ENCODE peak calls at places on chromosomes 3 and 15, in six cellular contexts. One of them, this sample, is unnamed. For H3K4me1, the result is how much of the 10 kb centered on the place peaks cover.

GRCh38 chr3:33438871-33439270 is 1.3 kb downstream of the UBP1 start:
- DNase-seq in naive thymus-derived CD4-positive, alpha-beta T cell: no peak
- DNase-seq in breast epithelium: no peak
- DNase-seq in fibroblast of lung: no peak
- DNase-seq in mesendoderm: no peak
- DNase-seq in IMR-90: peak
- DNase-seq in this sample: peak

GRCh38 chr3:107062787-107063186 is 314.5 kb upstream of the CCDC54 start:
- DNase-seq in breast epithelium: no peak
- DNase-seq in mesendoderm: peak
- DNase-seq in naive thymus-derived CD4-positive, alpha-beta T cell: no peak
- DNase-seq in fibroblast of lung: peak
- DNase-seq in IMR-90: no peak
- DNase-seq in this sample: no peak

GRCh38 chr3:123807820-123808219 is 76.3 kb downstream of the MYLK start:
- DNase-seq in fibroblast of lung: peak
- DNase-seq in IMR-90: no peak
- DNase-seq in breast epithelium: peak
- DNase-seq in mesendoderm: peak
- DNase-seq in naive thymus-derived CD4-positive, alpha-beta T cell: no peak
- DNase-seq in this sample: no peak

GRCh38 chr3:136778865-136779264 is 26.7 kb upstream of the STAG1 start:
- DNase-seq in mesendoderm: no peak
- DNase-seq in fibroblast of lung: peak
- DNase-seq in naive thymus-derived CD4-positive, alpha-beta T cell: no peak
- DNase-seq in breast epithelium: no peak
- DNase-seq in IMR-90: peak
- DNase-seq in this sample: no peak

GRCh38 chr3:153614563-153614962 is 452.5 kb downstream of the RAP2B start:
- DNase-seq in naive thymus-derived CD4-positive, alpha-beta T cell: no peak
- DNase-seq in breast epithelium: no peak
- DNase-seq in IMR-90: peak
- DNase-seq in mesendoderm: no peak
- DNase-seq in fibroblast of lung: peak
- DNase-seq in this sample: no peak

GRCh38 chr3:188916934-188917391 is 254.8 kb upstream of the TPRG1 start:
- DNase-seq in fibroblast of lung: peak
- DNase-seq in mesendoderm: no peak
- DNase-seq in naive thymus-derived CD4-positive, alpha-beta T cell: no peak
- DNase-seq in breast epithelium: no peak
- DNase-seq in IMR-90: no peak
- DNase-seq in this sample: peak

GRCh38 chr3:170815340-170815739 is 54.7 kb downstream of the RPL22L1 start:
- DNase-seq in fibroblast of lung: no peak
- DNase-seq in mesendoderm: peak
- DNase-seq in naive thymus-derived CD4-positive, alpha-beta T cell: no peak
- DNase-seq in IMR-90: no peak
- DNase-seq in breast epithelium: no peak
- DNase-seq in this sample: no peak

GRCh38 chr15:48955370-48955769 is 8.3 kb downstream of the SHC4 start:
- DNase-seq in breast epithelium: no peak
- DNase-seq in fibroblast of lung: no peak
- DNase-seq in IMR-90: no peak
- DNase-seq in naive thymus-derived CD4-positive, alpha-beta T cell: no peak
- DNase-seq in mesendoderm: no peak
- DNase-seq in this sample: no peak

GRCh38 chr3:169365993-169366915 is 297.3 kb downstream of the MECOM start:
- DNase-seq in mesendoderm: no peak
- DNase-seq in breast epithelium: no peak
- DNase-seq in fibroblast of lung: no peak
- DNase-seq in naive thymus-derived CD4-positive, alpha-beta T cell: no peak
- DNase-seq in IMR-90: no peak
- DNase-seq in this sample: no peak

GRCh38 chr3:9168230-9168629 is 81.2 kb downstream of the SRGAP3 start:
- DNase-seq in naive thymus-derived CD4-positive, alpha-beta T cell: no peak
- DNase-seq in fibroblast of lung: no peak
- DNase-seq in IMR-90: no peak
- DNase-seq in breast epithelium: peak
- DNase-seq in mesendoderm: peak
- DNase-seq in this sample: no peak

GRCh38 chr3:128847631-128848370 is 31.6 kb upstream of the ACAD9 start:
- DNase-seq in breast epithelium: no peak
- DNase-seq in IMR-90: no peak
- DNase-seq in naive thymus-derived CD4-positive, alpha-beta T cell: no peak
- DNase-seq in mesendoderm: no peak
- DNase-seq in fibroblast of lung: no peak
- DNase-seq in this sample: no peak

GRCh38 chr15:39397883-39398282 is 183.0 kb upstream of the THBS1 start:
- DNase-seq in IMR-90: no peak
- DNase-seq in fibroblast of lung: peak
- DNase-seq in breast epithelium: no peak
- DNase-seq in naive thymus-derived CD4-positive, alpha-beta T cell: no peak
- DNase-seq in mesendoderm: no peak
- DNase-seq in this sample: no peak

GRCh38 chr15:90208372-90208771 is 7.2 kb downstream of the SEMA4B start:
- DNase-seq in mesendoderm: no peak
- DNase-seq in breast epithelium: no peak
- DNase-seq in fibroblast of lung: no peak
- DNase-seq in IMR-90: no peak
- DNase-seq in naive thymus-derived CD4-positive, alpha-beta T cell: no peak
- DNase-seq in this sample: no peak
- H3K4me3 ChIP-seq in mesendoderm: no peak
- H3K4me3 ChIP-seq in breast epithelium: no peak
- H3K4me3 ChIP-seq in fibroblast of lung: no peak
- H3K4me3 ChIP-seq in IMR-90: no peak
- H3K4me3 ChIP-seq in naive thymus-derived CD4-positive, alpha-beta T cell: no peak
- H3K4me3 ChIP-seq in this sample: no peak

GRCh38 chr15:29126821-29127461 is 142.7 kb downstream of the NSMCE3 start:
- DNase-seq in IMR-90: no peak
- DNase-seq in mesendoderm: peak
- DNase-seq in fibroblast of lung: no peak
- DNase-seq in naive thymus-derived CD4-positive, alpha-beta T cell: no peak
- DNase-seq in breast epithelium: no peak
- DNase-seq in this sample: no peak

GRCh38 chr15:29126208-29126536 is 143.4 kb downstream of the NSMCE3 start:
- DNase-seq in IMR-90: no peak
- DNase-seq in naive thymus-derived CD4-positive, alpha-beta T cell: no peak
- DNase-seq in mesendoderm: no peak
- DNase-seq in breast epithelium: no peak
- DNase-seq in fibroblast of lung: no peak
- DNase-seq in this sample: no peak

GRCh38 chr15:29124581-29125381 is 144.8 kb downstream of the NSMCE3 start:
- DNase-seq in IMR-90: peak
- DNase-seq in breast epithelium: no peak
- DNase-seq in fibroblast of lung: peak
- DNase-seq in naive thymus-derived CD4-positive, alpha-beta T cell: no peak
- DNase-seq in mesendoderm: peak
- DNase-seq in this sample: no peak

GRCh38 chr15:29123991-29124390 is 145.6 kb downstream of the NSMCE3 start:
- DNase-seq in IMR-90: no peak
- DNase-seq in breast epithelium: no peak
- DNase-seq in mesendoderm: no peak
- DNase-seq in fibroblast of lung: no peak
- DNase-seq in naive thymus-derived CD4-positive, alpha-beta T cell: no peak
- DNase-seq in this sample: no peak

GRCh38 chr15:29125382-29126207 is 144.0 kb downstream of the NSMCE3 start:
- DNase-seq in naive thymus-derived CD4-positive, alpha-beta T cell: no peak
- DNase-seq in fibroblast of lung: no peak
- DNase-seq in mesendoderm: no peak
- DNase-seq in IMR-90: no peak
- DNase-seq in breast epithelium: no peak
- DNase-seq in this sample: no peak
- H3K27ac ChIP-seq in naive thymus-derived CD4-positive, alpha-beta T cell: no peak
- H3K27ac ChIP-seq in fibroblast of lung: no peak
- H3K27ac ChIP-seq in mesendoderm: no peak
- H3K27ac ChIP-seq in IMR-90: no peak
- H3K27ac ChIP-seq in breast epithelium: no peak
- H3K27ac ChIP-seq in this sample: no peak

DNA sequence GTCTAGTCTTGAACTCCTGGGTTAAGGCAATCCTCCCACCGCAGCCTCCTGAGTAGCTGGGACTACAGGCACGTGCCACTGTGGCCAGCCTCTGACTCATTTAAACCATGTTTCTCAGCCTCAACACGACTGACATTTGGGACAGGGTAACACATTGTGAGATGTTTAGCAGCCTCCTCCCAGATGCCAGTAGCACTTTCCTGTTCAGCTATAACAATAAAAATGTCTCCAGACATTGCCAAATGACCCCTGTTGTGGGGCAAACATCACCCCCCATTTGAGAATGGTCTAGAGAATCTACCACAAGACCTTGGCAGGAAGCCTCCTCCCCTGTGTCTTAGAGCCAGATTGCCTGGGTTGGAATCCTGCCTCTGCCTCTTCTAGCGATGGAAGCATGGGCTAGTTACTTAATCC is 8.4 kb downstream of the TMEM40 start:
- DNase-seq in naive thymus-derived CD4-positive, alpha-beta T cell: no peak
- DNase-seq in IMR-90: peak
- DNase-seq in breast epithelium: no peak
- DNase-seq in mesendoderm: no peak
- DNase-seq in fibroblast of lung: peak
- DNase-seq in this sample: no peak
- H3K4me1 ChIP-seq in naive thymus-derived CD4-positive, alpha-beta T cell: under half
- H3K4me1 ChIP-seq in IMR-90: under half
- H3K4me1 ChIP-seq in breast epithelium: under half
- H3K4me1 ChIP-seq in mesendoderm: under half
- H3K4me1 ChIP-seq in fibroblast of lung: under half
- H3K4me1 ChIP-seq in this sample: under half

GRCh38 chr15:67133738-67134576 is 68.6 kb downstream of the SMAD3 start:
- DNase-seq in IMR-90: peak
- DNase-seq in mesendoderm: peak
- DNase-seq in naive thymus-derived CD4-positive, alpha-beta T cell: peak
- DNase-seq in fibroblast of lung: peak
- DNase-seq in breast epithelium: no peak
- DNase-seq in this sample: peak
- H3K4me3 ChIP-seq in IMR-90: no peak
- H3K4me3 ChIP-seq in mesendoderm: no peak
- H3K4me3 ChIP-seq in naive thymus-derived CD4-positive, alpha-beta T cell: peak
- H3K4me3 ChIP-seq in fibroblast of lung: no peak
- H3K4me3 ChIP-seq in breast epithelium: peak
- H3K4me3 ChIP-seq in this sample: peak

GRCh38 chr15:44695274-44695673 is 15.8 kb downstream of the PATL2 start:
- DNase-seq in naive thymus-derived CD4-positive, alpha-beta T cell: no peak
- DNase-seq in fibroblast of lung: no peak
- DNase-seq in mesendoderm: no peak
- DNase-seq in IMR-90: no peak
- DNase-seq in breast epithelium: no peak
- DNase-seq in this sample: no peak
- H3K27ac ChIP-seq in naive thymus-derived CD4-positive, alpha-beta T cell: no peak
- H3K27ac ChIP-seq in fibroblast of lung: no peak
- H3K27ac ChIP-seq in mesendoderm: no peak
- H3K27ac ChIP-seq in IMR-90: no peak
- H3K27ac ChIP-seq in breast epithelium: no peak
- H3K27ac ChIP-seq in this sample: no peak